ENCODE peak calls at places on chromosomes 4 and X, in seven cellular contexts. One of them, this sample, is unnamed.

GRCh38 chrX:54452920-54453319 is 12.7 kb downstream of the TSR2 start:
- DNase-seq in AG04450: no peak
- DNase-seq in pancreas: no peak
- DNase-seq in psoas muscle: no peak
- DNase-seq in transverse colon: no peak
- DNase-seq in CD8-positive, alpha-beta T cell: no peak
- DNase-seq in fibroblast of lung: peak; percentile 6
- DNase-seq in this sample: no peak

GRCh38 chr4:139843643-139844042 is 178.0 kb downstream of the MGST2 start:
- DNase-seq in AG04450: no peak
- DNase-seq in pancreas: no peak
- DNase-seq in psoas muscle: no peak
- DNase-seq in transverse colon: no peak
- DNase-seq in CD8-positive, alpha-beta T cell: no peak
- DNase-seq in fibroblast of lung: no peak
- DNase-seq in this sample: no peak

GRCh38 chr4:165668694-165669093 is 204.3 kb upstream of the TLL1 start:
- DNase-seq in AG04450: no peak
- DNase-seq in pancreas: no peak
- DNase-seq in psoas muscle: no peak
- DNase-seq in transverse colon: no peak
- DNase-seq in CD8-positive, alpha-beta T cell: no peak
- DNase-seq in fibroblast of lung: no peak
- DNase-seq in this sample: no peak

GRCh38 chr4:7765676-7766075 is 174.0 kb downstream of the AFAP1 start:
- DNase-seq in AG04450: no peak
- DNase-seq in pancreas: no peak
- DNase-seq in psoas muscle: peak; percentile 14
- DNase-seq in transverse colon: no peak
- DNase-seq in CD8-positive, alpha-beta T cell: no peak
- DNase-seq in fibroblast of lung: no peak
- DNase-seq in this sample: no peak

GRCh38 chr4:152385551-152385950 is 150.3 kb downstream of the FBXW7 start:
- DNase-seq in AG04450: no peak
- DNase-seq in pancreas: no peak
- DNase-seq in psoas muscle: no peak
- DNase-seq in transverse colon: no peak
- DNase-seq in CD8-positive, alpha-beta T cell: no peak
- DNase-seq in fibroblast of lung: peak; percentile 38
- DNase-seq in this sample: no peak

GRCh38 chr4:139535852-139536234 is 20.2 kb downstream of the SETD7 start:
- DNase-seq in AG04450: no peak
- DNase-seq in pancreas: no peak
- DNase-seq in psoas muscle: no peak
- DNase-seq in transverse colon: no peak
- DNase-seq in CD8-positive, alpha-beta T cell: no peak
- DNase-seq in fibroblast of lung: peak; percentile 21
- DNase-seq in this sample: no peak

GRCh38 chr4:100960232-100960631 is 387.1 kb downstream of the PPP3CA start:
- DNase-seq in AG04450: no peak
- DNase-seq in pancreas: no peak
- DNase-seq in psoas muscle: no peak
- DNase-seq in transverse colon: no peak
- DNase-seq in CD8-positive, alpha-beta T cell: no peak
- DNase-seq in fibroblast of lung: no peak
- DNase-seq in this sample: no peak

GRCh38 chr4:76200771-76201224 is 12.8 kb downstream of the SCARB2 start:
- DNase-seq in AG04450: no peak
- DNase-seq in pancreas: no peak
- DNase-seq in psoas muscle: peak; percentile 85
- DNase-seq in transverse colon: peak; percentile 69
- DNase-seq in CD8-positive, alpha-beta T cell: no peak
- DNase-seq in fibroblast of lung: no peak
- DNase-seq in this sample: no peak

GRCh38 chrX:52265713-52266112 is 81.0 kb downstream of the MAGED4 start:
- DNase-seq in AG04450: no peak
- DNase-seq in pancreas: no peak
- DNase-seq in psoas muscle: no peak
- DNase-seq in transverse colon: no peak
- DNase-seq in CD8-positive, alpha-beta T cell: no peak
- DNase-seq in fibroblast of lung: no peak
- DNase-seq in this sample: no peak

GRCh38 chrX:52263417-52263816 is 78.7 kb downstream of the MAGED4 start:
- DNase-seq in AG04450: no peak
- DNase-seq in pancreas: no peak
- DNase-seq in psoas muscle: no peak
- DNase-seq in transverse colon: no peak
- DNase-seq in CD8-positive, alpha-beta T cell: no peak
- DNase-seq in fibroblast of lung: no peak
- DNase-seq in this sample: no peak

GRCh38 chrX:52261463-52262194 is 76.9 kb downstream of the MAGED4 start:
- DNase-seq in AG04450: peak; percentile 61
- DNase-seq in pancreas: peak; percentile 98
- DNase-seq in psoas muscle: peak; percentile 98
- DNase-seq in transverse colon: peak; percentile 96
- DNase-seq in CD8-positive, alpha-beta T cell: peak; percentile 86
- DNase-seq in fibroblast of lung: peak; percentile 88
- DNase-seq in this sample: peak; percentile 23

GRCh38 chrX:52261125-52261462 is 76.4 kb downstream of the MAGED4 start:
- DNase-seq in AG04450: no peak
- DNase-seq in pancreas: no peak
- DNase-seq in psoas muscle: no peak
- DNase-seq in transverse colon: no peak
- DNase-seq in CD8-positive, alpha-beta T cell: no peak
- DNase-seq in fibroblast of lung: no peak
- DNase-seq in this sample: no peak

GRCh38 chrX:52262195-52262546 is 77.5 kb downstream of the MAGED4 start:
- DNase-seq in AG04450: no peak
- DNase-seq in pancreas: no peak
- DNase-seq in psoas muscle: no peak
- DNase-seq in transverse colon: no peak
- DNase-seq in CD8-positive, alpha-beta T cell: no peak
- DNase-seq in fibroblast of lung: no peak
- DNase-seq in this sample: no peak
- H3K4me3 ChIP-seq in AG04450: peak overlapping the region; percentile 71
- H3K4me3 ChIP-seq in pancreas: peak overlapping the region; percentile 67
- H3K4me3 ChIP-seq in psoas muscle: peak overlapping the region; percentile 86
- H3K4me3 ChIP-seq in transverse colon: peak overlapping the region; percentile 31
- H3K4me3 ChIP-seq in CD8-positive, alpha-beta T cell: peak overlapping the region; percentile 92
- H3K4me3 ChIP-seq in fibroblast of lung: peak overlapping the region; percentile 67
- H3K4me3 ChIP-seq in this sample: peak overlapping the region; percentile 54

GRCh38 chrX:151174581-151175282 is 1.7 kb upstream of the GPR50 start:
- DNase-seq in AG04450: no peak
- DNase-seq in pancreas: peak; percentile 38
- DNase-seq in psoas muscle: no peak
- DNase-seq in transverse colon: no peak
- DNase-seq in CD8-positive, alpha-beta T cell: no peak
- DNase-seq in fibroblast of lung: no peak
- DNase-seq in this sample: no peak

GRCh38 chrX:151175283-151176062 is 911 bp upstream of the GPR50 start:
- DNase-seq in AG04450: no peak
- DNase-seq in pancreas: peak; percentile 45
- DNase-seq in psoas muscle: no peak
- DNase-seq in transverse colon: no peak
- DNase-seq in CD8-positive, alpha-beta T cell: no peak
- DNase-seq in fibroblast of lung: no peak
- DNase-seq in this sample: no peak

GRCh38 chrX:151178746-151179145 is 2.4 kb downstream of the GPR50 start:
- DNase-seq in AG04450: no peak
- DNase-seq in pancreas: peak; percentile 19
- DNase-seq in psoas muscle: no peak
- DNase-seq in transverse colon: no peak
- DNase-seq in CD8-positive, alpha-beta T cell: no peak
- DNase-seq in fibroblast of lung: no peak
- DNase-seq in this sample: no peak

GRCh38 chrX:151176351-151176750 is at the start of gene GPR50:
- DNase-seq in AG04450: no peak
- DNase-seq in pancreas: peak; percentile 24
- DNase-seq in psoas muscle: no peak
- DNase-seq in transverse colon: no peak
- DNase-seq in CD8-positive, alpha-beta T cell: no peak
- DNase-seq in fibroblast of lung: no peak
- DNase-seq in this sample: no peak

GRCh38 chrX:151177141-151178027 is 1.0 kb downstream of the GPR50 start:
- DNase-seq in AG04450: no peak
- DNase-seq in pancreas: peak; percentile 62
- DNase-seq in psoas muscle: no peak
- DNase-seq in transverse colon: no peak
- DNase-seq in CD8-positive, alpha-beta T cell: no peak
- DNase-seq in fibroblast of lung: no peak
- DNase-seq in this sample: no peak
- H3K4me3 ChIP-seq in AG04450: no peak overlapping the region
- H3K4me3 ChIP-seq in pancreas: peak overlapping the region; percentile 20
- H3K4me3 ChIP-seq in psoas muscle: no peak overlapping the region
- H3K4me3 ChIP-seq in transverse colon: no peak overlapping the region
- H3K4me3 ChIP-seq in CD8-positive, alpha-beta T cell: no peak overlapping the region
- H3K4me3 ChIP-seq in fibroblast of lung: no peak overlapping the region
- H3K4me3 ChIP-seq in this sample: no peak overlapping the region

GRCh38 chr4:40240040-40240653 is 43.3 kb downstream of the RHOH start:
- DNase-seq in AG04450: no peak
- DNase-seq in pancreas: no peak
- DNase-seq in psoas muscle: no peak
- DNase-seq in transverse colon: no peak
- DNase-seq in CD8-positive, alpha-beta T cell: no peak
- DNase-seq in fibroblast of lung: peak; percentile 38
- DNase-seq in this sample: no peak

GRCh38 chr4:40241936-40242590 is 45.2 kb downstream of the RHOH start:
- DNase-seq in AG04450: no peak
- DNase-seq in pancreas: no peak
- DNase-seq in psoas muscle: no peak
- DNase-seq in transverse colon: no peak
- DNase-seq in CD8-positive, alpha-beta T cell: no peak
- DNase-seq in fibroblast of lung: no peak
- DNase-seq in this sample: no peak

GRCh38 chr4:40241026-40241425 is 44.2 kb downstream of the RHOH start:
- DNase-seq in AG04450: no peak
- DNase-seq in pancreas: no peak
- DNase-seq in psoas muscle: no peak
- DNase-seq in transverse colon: no peak
- DNase-seq in CD8-positive, alpha-beta T cell: no peak
- DNase-seq in fibroblast of lung: no peak
- DNase-seq in this sample: no peak

GRCh38 chr4:40238008-40238699 is 41.3 kb downstream of the RHOH start:
- DNase-seq in AG04450: no peak
- DNase-seq in pancreas: no peak
- DNase-seq in psoas muscle: no peak
- DNase-seq in transverse colon: no peak
- DNase-seq in CD8-positive, alpha-beta T cell: no peak
- DNase-seq in fibroblast of lung: no peak
- DNase-seq in this sample: no peak

DNA sequence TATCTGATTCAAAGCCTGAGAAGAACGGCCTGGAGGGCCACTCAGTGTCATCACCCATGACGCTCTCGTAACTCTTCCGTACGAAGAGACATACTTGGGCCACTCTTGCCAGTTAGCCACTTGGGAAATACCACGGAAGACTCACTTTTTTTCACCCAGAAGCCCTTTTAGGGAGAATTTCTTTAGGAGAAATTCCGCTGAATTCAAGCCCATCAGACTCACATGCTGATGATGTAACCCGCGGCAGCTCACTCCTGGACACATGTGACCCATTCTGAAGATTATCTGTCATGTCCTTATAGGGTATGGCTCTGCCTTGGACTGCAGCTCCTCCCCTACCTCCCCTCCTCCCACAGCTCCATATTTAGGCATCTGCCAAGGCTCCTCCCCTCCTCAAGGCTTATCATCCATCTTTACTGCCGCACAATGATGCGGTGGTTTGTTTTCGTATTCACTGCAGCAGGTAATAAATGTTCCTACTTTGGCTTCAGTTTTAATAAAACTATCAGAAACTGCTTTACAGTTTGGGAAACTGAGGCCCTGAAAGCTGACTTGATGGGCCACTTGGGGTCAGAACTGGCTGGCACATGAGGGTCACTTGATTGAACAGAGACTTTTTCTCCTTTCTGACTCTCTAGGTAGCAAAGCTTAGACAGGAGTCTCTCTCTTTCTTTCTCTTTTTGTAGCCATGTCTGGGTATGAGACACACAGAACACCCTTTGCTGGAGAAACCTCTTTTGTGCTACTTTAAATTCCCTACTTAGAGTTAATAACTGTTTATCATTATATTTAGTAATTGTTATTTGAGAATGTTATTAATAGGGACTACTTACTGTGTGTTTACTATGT is 42.1 kb downstream of the RHOH start:
- DNase-seq in AG04450: no peak
- DNase-seq in pancreas: no peak
- DNase-seq in psoas muscle: no peak
- DNase-seq in transverse colon: peak; percentile 22
- DNase-seq in CD8-positive, alpha-beta T cell: peak; percentile 79
- DNase-seq in fibroblast of lung: peak; percentile 10
- DNase-seq in this sample: no peak
- H3K4me3 ChIP-seq in AG04450: no peak overlapping the region
- H3K4me3 ChIP-seq in pancreas: no peak overlapping the region
- H3K4me3 ChIP-seq in psoas muscle: no peak overlapping the region
- H3K4me3 ChIP-seq in transverse colon: no peak overlapping the region
- H3K4me3 ChIP-seq in CD8-positive, alpha-beta T cell: peak overlapping the region; percentile 48
- H3K4me3 ChIP-seq in fibroblast of lung: no peak overlapping the region
- H3K4me3 ChIP-seq in this sample: no peak overlapping the region

DNA sequence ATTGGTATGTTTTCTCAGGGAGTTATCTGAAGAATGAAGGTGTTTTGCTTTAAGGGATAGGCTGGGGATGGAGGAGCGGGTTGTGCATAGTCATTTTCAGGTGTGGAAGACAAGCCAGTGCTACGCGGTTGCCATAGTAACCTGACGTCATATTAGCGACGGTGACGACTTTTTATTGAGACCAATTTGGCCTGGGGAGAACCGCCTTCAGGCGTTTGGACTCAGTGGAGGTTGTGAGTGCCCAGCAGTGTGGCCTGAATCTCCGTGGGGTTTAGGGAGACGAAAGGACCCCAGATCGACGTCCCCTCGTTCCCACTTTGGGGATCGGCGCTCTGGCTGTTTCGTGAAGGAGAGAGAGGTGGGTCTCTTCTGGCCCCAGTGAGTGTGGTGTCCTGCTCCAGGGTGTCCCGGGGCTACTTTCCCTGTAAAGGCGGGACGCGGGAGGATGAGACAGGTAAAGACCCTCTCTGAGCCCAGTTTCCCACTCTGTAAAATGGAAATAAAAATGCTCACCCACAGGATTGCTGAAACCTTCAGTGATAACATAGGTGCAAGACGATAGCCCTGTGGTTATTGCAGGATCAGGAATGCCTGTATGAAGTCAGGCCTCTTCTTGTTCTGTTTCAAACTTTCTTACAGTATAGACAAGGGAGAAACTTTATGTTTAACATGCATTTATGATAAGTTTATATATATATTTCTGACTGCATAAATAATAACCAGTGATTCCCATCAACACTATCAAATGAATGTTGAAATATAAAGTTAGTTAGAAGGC is 48.6 kb downstream of the GPRASP3 start:
- DNase-seq in AG04450: peak; percentile 65
- DNase-seq in pancreas: peak; percentile 74
- DNase-seq in psoas muscle: peak; percentile 69
- DNase-seq in transverse colon: peak; percentile 86
- DNase-seq in CD8-positive, alpha-beta T cell: peak; percentile 77
- DNase-seq in fibroblast of lung: peak; percentile 89
- DNase-seq in this sample: peak; percentile 49
- H3K4me3 ChIP-seq in AG04450: peak overlapping the region; percentile 74
- H3K4me3 ChIP-seq in pancreas: peak overlapping the region; percentile 46
- H3K4me3 ChIP-seq in psoas muscle: peak overlapping the region; percentile 77
- H3K4me3 ChIP-seq in transverse colon: peak overlapping the region; percentile 17
- H3K4me3 ChIP-seq in CD8-positive, alpha-beta T cell: peak overlapping the region; percentile 92
- H3K4me3 ChIP-seq in fibroblast of lung: peak overlapping the region; percentile 79
- H3K4me3 ChIP-seq in this sample: peak overlapping the region; percentile 56